ENCODE peak calls at places on chromosomes 2 and 18, in eight cellular contexts. One of them, this sample, is unnamed.

GRCh38 chr2:173760553-173760952 is 204.6 kb downstream of the SP3 start:
- DNase-seq in stimulated activated CD4-positive, alpha-beta T cell treated with anti-CD3 and anti-CD28 coated beads, Interleukin-15, amount 100 ng/mL, for 1 hour: no peak
- DNase-seq in left ventricle myocardium superior: no peak
- DNase-seq in NCI-H1694: no peak
- DNase-seq in NCI-H1436: no peak
- DNase-seq in NCI-H1092: no peak
- DNase-seq in HepG2: no peak
- DNase-seq in NCI-H1105: no peak
- DNase-seq in this sample: no peak

GRCh38 chr2:20072436-20073158 is 21.2 kb upstream of the LAPTM4A start:
- DNase-seq in stimulated activated CD4-positive, alpha-beta T cell treated with anti-CD3 and anti-CD28 coated beads, Interleukin-15, amount 100 ng/mL, for 1 hour: no peak
- DNase-seq in NCI-H1694: no peak
- DNase-seq in HepG2: no peak
- DNase-seq in NCI-H1092: no peak
- DNase-seq in left ventricle myocardium superior: no peak
- DNase-seq in NCI-H1105: no peak
- DNase-seq in NCI-H1436: no peak
- DNase-seq in this sample: no peak

GRCh38 chr18:24799176-24799575 is 338.7 kb downstream of the HRH4 start:
- DNase-seq in NCI-H1436: no peak
- DNase-seq in NCI-H1092: no peak
- DNase-seq in left ventricle myocardium superior: no peak
- DNase-seq in NCI-H1105: no peak
- DNase-seq in HepG2: no peak
- DNase-seq in NCI-H1694: no peak
- DNase-seq in stimulated activated CD4-positive, alpha-beta T cell treated with anti-CD3 and anti-CD28 coated beads, Interleukin-15, amount 100 ng/mL, for 1 hour: no peak
- DNase-seq in this sample: no peak

GRCh38 chr2:239316562-239317465 is 84.0 kb downstream of the HDAC4 start:
- DNase-seq in NCI-H1105: no peak
- DNase-seq in NCI-H1694: no peak
- DNase-seq in left ventricle myocardium superior: peak
- DNase-seq in NCI-H1092: no peak
- DNase-seq in HepG2: no peak
- DNase-seq in stimulated activated CD4-positive, alpha-beta T cell treated with anti-CD3 and anti-CD28 coated beads, Interleukin-15, amount 100 ng/mL, for 1 hour: no peak
- DNase-seq in NCI-H1436: no peak
- DNase-seq in this sample: no peak

GRCh38 chr18:36340232-36340631 is 42.7 kb downstream of the FHOD3 start:
- DNase-seq in NCI-H1105: no peak
- DNase-seq in NCI-H1092: peak
- DNase-seq in NCI-H1436: no peak
- DNase-seq in left ventricle myocardium superior: no peak
- DNase-seq in stimulated activated CD4-positive, alpha-beta T cell treated with anti-CD3 and anti-CD28 coated beads, Interleukin-15, amount 100 ng/mL, for 1 hour: no peak
- DNase-seq in HepG2: no peak
- DNase-seq in NCI-H1694: no peak
- DNase-seq in this sample: no peak

GRCh38 chr2:189164732-189165131 is 14.8 kb downstream of the COL5A2 start:
- DNase-seq in HepG2: no peak
- DNase-seq in NCI-H1105: no peak
- DNase-seq in stimulated activated CD4-positive, alpha-beta T cell treated with anti-CD3 and anti-CD28 coated beads, Interleukin-15, amount 100 ng/mL, for 1 hour: no peak
- DNase-seq in NCI-H1694: no peak
- DNase-seq in left ventricle myocardium superior: no peak
- DNase-seq in NCI-H1092: no peak
- DNase-seq in NCI-H1436: no peak
- DNase-seq in this sample: no peak

GRCh38 chr2:25375989-25376545 is 34.3 kb upstream of the DNMT3A start:
- DNase-seq in left ventricle myocardium superior: no peak
- DNase-seq in NCI-H1105: no peak
- DNase-seq in NCI-H1694: no peak
- DNase-seq in stimulated activated CD4-positive, alpha-beta T cell treated with anti-CD3 and anti-CD28 coated beads, Interleukin-15, amount 100 ng/mL, for 1 hour: no peak
- DNase-seq in NCI-H1092: no peak
- DNase-seq in NCI-H1436: no peak
- DNase-seq in HepG2: no peak
- DNase-seq in this sample: no peak

GRCh38 chr2:160584972-160585494 is 91.4 kb upstream of the RBMS1 start:
- DNase-seq in NCI-H1092: no peak
- DNase-seq in HepG2: no peak
- DNase-seq in NCI-H1105: no peak
- DNase-seq in NCI-H1436: no peak
- DNase-seq in left ventricle myocardium superior: no peak
- DNase-seq in NCI-H1694: no peak
- DNase-seq in stimulated activated CD4-positive, alpha-beta T cell treated with anti-CD3 and anti-CD28 coated beads, Interleukin-15, amount 100 ng/mL, for 1 hour: no peak
- DNase-seq in this sample: no peak

GRCh38 chr18:44917865-44918476 is 237.3 kb downstream of the SETBP1 start:
- DNase-seq in NCI-H1105: no peak
- DNase-seq in HepG2: peak
- DNase-seq in stimulated activated CD4-positive, alpha-beta T cell treated with anti-CD3 and anti-CD28 coated beads, Interleukin-15, amount 100 ng/mL, for 1 hour: no peak
- DNase-seq in NCI-H1092: no peak
- DNase-seq in NCI-H1436: no peak
- DNase-seq in left ventricle myocardium superior: no peak
- DNase-seq in NCI-H1694: no peak
- DNase-seq in this sample: no peak

GRCh38 chr2:143807677-143808076 is 678.5 kb downstream of the ARHGAP15 start:
- DNase-seq in stimulated activated CD4-positive, alpha-beta T cell treated with anti-CD3 and anti-CD28 coated beads, Interleukin-15, amount 100 ng/mL, for 1 hour: no peak
- DNase-seq in NCI-H1092: no peak
- DNase-seq in NCI-H1105: no peak
- DNase-seq in NCI-H1436: no peak
- DNase-seq in HepG2: peak
- DNase-seq in left ventricle myocardium superior: peak
- DNase-seq in NCI-H1694: no peak
- DNase-seq in this sample: no peak

GRCh38 chr2:119028327-119029174 is 86.6 kb downstream of the MARCO start:
- DNase-seq in stimulated activated CD4-positive, alpha-beta T cell treated with anti-CD3 and anti-CD28 coated beads, Interleukin-15, amount 100 ng/mL, for 1 hour: no peak
- DNase-seq in NCI-H1694: peak
- DNase-seq in HepG2: peak
- DNase-seq in NCI-H1436: peak
- DNase-seq in NCI-H1092: no peak
- DNase-seq in NCI-H1105: no peak
- DNase-seq in left ventricle myocardium superior: no peak
- DNase-seq in this sample: peak

GRCh38 chr2:239596298-239596697 is 195.5 kb upstream of the HDAC4 start:
- DNase-seq in stimulated activated CD4-positive, alpha-beta T cell treated with anti-CD3 and anti-CD28 coated beads, Interleukin-15, amount 100 ng/mL, for 1 hour: no peak
- DNase-seq in NCI-H1092: no peak
- DNase-seq in NCI-H1694: no peak
- DNase-seq in NCI-H1436: peak
- DNase-seq in NCI-H1105: no peak
- DNase-seq in HepG2: no peak
- DNase-seq in left ventricle myocardium superior: no peak
- DNase-seq in this sample: peak

GRCh38 chr2:47029737-47030524 is 114.3 kb upstream of the MCFD2 start:
- DNase-seq in stimulated activated CD4-positive, alpha-beta T cell treated with anti-CD3 and anti-CD28 coated beads, Interleukin-15, amount 100 ng/mL, for 1 hour: no peak
- DNase-seq in NCI-H1694: no peak
- DNase-seq in NCI-H1105: no peak
- DNase-seq in NCI-H1436: no peak
- DNase-seq in HepG2: peak
- DNase-seq in left ventricle myocardium superior: no peak
- DNase-seq in NCI-H1092: no peak
- DNase-seq in this sample: no peak

GRCh38 chr2:237705225-237705524 is 77.8 kb downstream of the LRRFIP1 start:
- DNase-seq in NCI-H1105: no peak
- DNase-seq in left ventricle myocardium superior: no peak
- DNase-seq in stimulated activated CD4-positive, alpha-beta T cell treated with anti-CD3 and anti-CD28 coated beads, Interleukin-15, amount 100 ng/mL, for 1 hour: no peak
- DNase-seq in NCI-H1092: no peak
- DNase-seq in NCI-H1436: no peak
- DNase-seq in HepG2: no peak
- DNase-seq in NCI-H1694: no peak
- DNase-seq in this sample: no peak

GRCh38 chr2:141557329-141558098 is 573.3 kb downstream of the LRP1B start:
- DNase-seq in stimulated activated CD4-positive, alpha-beta T cell treated with anti-CD3 and anti-CD28 coated beads, Interleukin-15, amount 100 ng/mL, for 1 hour: no peak
- DNase-seq in NCI-H1105: no peak
- DNase-seq in NCI-H1436: no peak
- DNase-seq in HepG2: no peak
- DNase-seq in NCI-H1694: no peak
- DNase-seq in left ventricle myocardium superior: no peak
- DNase-seq in NCI-H1092: no peak
- DNase-seq in this sample: no peak

GRCh38 chr2:197911667-197912066 is 107.3 kb downstream of the PLCL1 start:
- DNase-seq in NCI-H1694: no peak
- DNase-seq in HepG2: no peak
- DNase-seq in NCI-H1105: no peak
- DNase-seq in stimulated activated CD4-positive, alpha-beta T cell treated with anti-CD3 and anti-CD28 coated beads, Interleukin-15, amount 100 ng/mL, for 1 hour: no peak
- DNase-seq in NCI-H1092: no peak
- DNase-seq in left ventricle myocardium superior: no peak
- DNase-seq in NCI-H1436: no peak
- DNase-seq in this sample: peak